ENCODE peak calls at places on chromosomes 13 and 19, in six cellular contexts. O is NT2/D1, A is nucleus accumbens, U is RWPE1, W is HFF-Myc, Z is T-helper 1 cell. P is an unnamed sample.

GRCh38 chr13:113928701-113929627 is 44.9 kb downstream of the C13orf46 start:
- DNase-seq in O (no peak), W (peak), A (peak), U (no peak), Z (no peak), P (peak)

GRCh38 chr19:39405930-39406655 is 554 bp upstream of the ZFP36 start:
- DNase-seq in Z (peak), A (no peak), O (no peak), U (no peak), W (no peak), P (no peak)

GRCh38 chr19:55384576-55385235 is 614 bp upstream of the TMEM238 start:
- DNase-seq in O (no peak), Z (no peak), A (no peak), U (no peak), W (no peak), P (no peak)

GRCh38 chr13:71015516-71015915 is 851.5 kb downstream of the DACH1 start:
- DNase-seq in U (no peak), W (no peak), O (no peak), A (no peak), Z (no peak), P (no peak)

GRCh38 chr19:7326105-7326877 is 22.4 kb upstream of the ARHGEF18 start:
- DNase-seq in W (no peak), O (peak), A (no peak), U (no peak), Z (no peak), P (no peak)

GRCh38 chr13:29503041-29503837 is 92.2 kb downstream of the SLC7A1 start:
- DNase-seq in O (no peak), U (no peak), A (no peak), W (no peak), Z (no peak), P (no peak)

GRCh38 chr19:18634612-18635290 is 2.1 kb upstream of the KLHL26 start:
- DNase-seq in A (no peak), O (no peak), U (no peak), Z (no peak), W (peak), P (no peak)

GRCh38 chr13:20942938-20943518 is 40.5 kb upstream of the XPO4 start:
- DNase-seq in U (no peak), Z (no peak), O (no peak), W (no peak), A (no peak), P (no peak)

GRCh38 chr19:18464646-18465045 is 26.7 kb upstream of the ISYNA1 start:
- DNase-seq in W (no peak), U (no peak), A (peak), Z (no peak), O (no peak), P (no peak)

GRCh38 chr19:13022859-13023636 is 27.8 kb downstream of the NFIX start:
- DNase-seq in W (peak), A (peak), U (peak), O (no peak), Z (no peak), P (peak)

GRCh38 chr19:56076413-56076998 is 44.6 kb downstream of the ZNF787 start:
- DNase-seq in A (no peak), U (peak), O (no peak), Z (peak), W (peak), P (peak)

GRCh38 chr19:3343619-3344502 is 22.5 kb upstream of the NFIC start:
- DNase-seq in Z (no peak), O (no peak), A (peak), W (no peak), U (peak), P (peak)

GRCh38 chr13:60396008-60396782 is 825 bp upstream of the TDRD3 start:
- DNase-seq in Z (peak), U (peak), O (peak), W (peak), A (peak), P (peak)

GRCh38 chr19:41933131-41933458 is 4.8 kb upstream of the ERFL start:
- DNase-seq in Z (no peak), O (no peak), U (no peak), W (no peak), A (no peak), P (no peak)

GRCh38 chr13:110246530-110246929 is 60.4 kb downstream of the COL4A1 start:
- DNase-seq in O (no peak), A (no peak), W (no peak), U (no peak), Z (no peak), P (no peak)

GRCh38 chr13:105220886-105221285 is 1314.6 kb downstream of the EFNB2 start:
- DNase-seq in Z (no peak), W (no peak), A (no peak), U (no peak), O (no peak), P (no peak)

GRCh38 chr13:98581971-98582702 is 5.2 kb upstream of the STK24 start:
- DNase-seq in W (no peak), A (peak), Z (no peak), O (no peak), U (no peak), P (no peak)

GRCh38 chr19:13118424-13119193 is 545 bp downstream of the NACC1 start:
- DNase-seq in O (peak), Z (no peak), U (peak), W (no peak), A (no peak), P (no peak)

GRCh38 chr19:13817615-13818371 is 22.6 kb downstream of the ZSWIM4 start:
- DNase-seq in W (no peak), Z (peak), U (no peak), A (no peak), O (no peak), P (no peak)

GRCh38 chr13:112374271-112374670 is 1.9 kb upstream of the SPACA7 start:
- DNase-seq in Z (no peak), W (no peak), A (no peak), O (no peak), U (no peak), P (no peak)

GRCh38 chr19:43984687-43985000 is 656 bp downstream of the ZNF155 start:
- DNase-seq in W (no peak), A (no peak), Z (no peak), U (no peak), O (no peak), P (no peak)

GRCh38 chr13:41467546-41467945 is 10.2 kb downstream of the RGCC start:
- DNase-seq in O (no peak), W (no peak), Z (no peak), A (no peak), U (no peak), P (no peak)

GRCh38 chr13:111474136-111475002 is 153.9 kb downstream of the TEX29 start:
- DNase-seq in A (no peak), U (peak), W (peak), O (peak), Z (no peak), P (peak)

GRCh38 chr19:29922972-29923371 is 19.1 kb upstream of the URI1 start:
- DNase-seq in A (no peak), O (no peak), U (no peak), Z (no peak), W (no peak), P (no peak)

GRCh38 chr19:35205733-35206323 is 22.7 kb downstream of the FAM187B start:
- DNase-seq in Z (no peak), O (no peak), W (no peak), U (no peak), A (no peak), P (no peak)

GRCh38 chr13:80400164-80400767 is 59.3 kb upstream of the SPRY2 start:
- DNase-seq in O (no peak), A (no peak), Z (no peak), W (no peak), U (no peak), P (no peak)

GRCh38 chr19:29381353-29382203 is 144.2 kb upstream of the VSTM2B start:
- DNase-seq in Z (no peak), O (no peak), A (no peak), W (no peak), U (no peak), P (no peak)

GRCh38 chr13:111006508-111007031 is 91.7 kb upstream of the ANKRD10 start:
- DNase-seq in A (no peak), O (peak), U (no peak), Z (no peak), W (no peak), P (peak)

GRCh38 chr19:3809881-3810707 is 23.9 kb upstream of the MATK start:
- DNase-seq in U (no peak), A (no peak), O (no peak), Z (no peak), W (no peak), P (no peak)